ENCODE peak calls at places on chromosome 11, in eight cellular contexts. One of them, this sample, is unnamed.

GRCh38 chr11:112212710-112213109 is 13.5 kb upstream of the PTS start:
- DNase-seq in NCI-H1694: no peak
- DNase-seq in amygdala: no peak
- DNase-seq in skeletal muscle cell: no peak
- DNase-seq in activated T-cell treated with anti-CD3 and anti-CD28 coated beads, Interleukin-2, amount 50 U/mL, for 1 hour: no peak
- DNase-seq in OCI-M1: peak; percentile 33
- DNase-seq in NCI-H1105 treated with DMSO at 0.1 percent for 48 hours: no peak
- DNase-seq in right lobe of liver: no peak
- DNase-seq in this sample: no peak

GRCh38 chr11:650482-650881 is 13.4 kb downstream of the DRD4 start:
- DNase-seq in NCI-H1694: no peak
- DNase-seq in amygdala: no peak
- DNase-seq in skeletal muscle cell: no peak
- DNase-seq in activated T-cell treated with anti-CD3 and anti-CD28 coated beads, Interleukin-2, amount 50 U/mL, for 1 hour: no peak
- DNase-seq in OCI-M1: no peak
- DNase-seq in NCI-H1105 treated with DMSO at 0.1 percent for 48 hours: no peak
- DNase-seq in right lobe of liver: no peak
- DNase-seq in this sample: no peak

GRCh38 chr11:128796275-128796674 is 70.8 kb downstream of the KCNJ1 start:
- DNase-seq in NCI-H1694: no peak
- DNase-seq in amygdala: no peak
- DNase-seq in skeletal muscle cell: no peak
- DNase-seq in activated T-cell treated with anti-CD3 and anti-CD28 coated beads, Interleukin-2, amount 50 U/mL, for 1 hour: no peak
- DNase-seq in OCI-M1: no peak
- DNase-seq in NCI-H1105 treated with DMSO at 0.1 percent for 48 hours: no peak
- DNase-seq in right lobe of liver: no peak
- DNase-seq in this sample: no peak

GRCh38 chr11:64996710-64997380 is at the start of gene BATF2:
- DNase-seq in NCI-H1694: no peak
- DNase-seq in amygdala: peak; percentile 28
- DNase-seq in skeletal muscle cell: no peak
- DNase-seq in activated T-cell treated with anti-CD3 and anti-CD28 coated beads, Interleukin-2, amount 50 U/mL, for 1 hour: no peak
- DNase-seq in OCI-M1: peak; percentile 95
- DNase-seq in NCI-H1105 treated with DMSO at 0.1 percent for 48 hours: no peak
- DNase-seq in right lobe of liver: peak; percentile 85
- DNase-seq in this sample: no peak

GRCh38 chr11:129814244-129814992 is 1.2 kb upstream of the TMEM45B start:
- DNase-seq in NCI-H1694: no peak
- DNase-seq in amygdala: no peak
- DNase-seq in skeletal muscle cell: no peak
- DNase-seq in activated T-cell treated with anti-CD3 and anti-CD28 coated beads, Interleukin-2, amount 50 U/mL, for 1 hour: peak; percentile 67
- DNase-seq in OCI-M1: no peak
- DNase-seq in NCI-H1105 treated with DMSO at 0.1 percent for 48 hours: no peak
- DNase-seq in right lobe of liver: no peak
- DNase-seq in this sample: peak; percentile 57

GRCh38 chr11:69089258-69089657 is 40.5 kb downstream of the TPCN2 start:
- DNase-seq in NCI-H1694: no peak
- DNase-seq in amygdala: no peak
- DNase-seq in skeletal muscle cell: peak; percentile 56
- DNase-seq in activated T-cell treated with anti-CD3 and anti-CD28 coated beads, Interleukin-2, amount 50 U/mL, for 1 hour: no peak
- DNase-seq in OCI-M1: peak; percentile 97
- DNase-seq in NCI-H1105 treated with DMSO at 0.1 percent for 48 hours: no peak
- DNase-seq in right lobe of liver: no peak
- DNase-seq in this sample: no peak

GRCh38 chr11:72048718-72049460 is 31.5 kb downstream of the NUMA1 start:
- DNase-seq in NCI-H1694: no peak
- DNase-seq in amygdala: no peak
- DNase-seq in skeletal muscle cell: no peak
- DNase-seq in activated T-cell treated with anti-CD3 and anti-CD28 coated beads, Interleukin-2, amount 50 U/mL, for 1 hour: no peak
- DNase-seq in OCI-M1: no peak
- DNase-seq in NCI-H1105 treated with DMSO at 0.1 percent for 48 hours: no peak
- DNase-seq in right lobe of liver: no peak
- DNase-seq in this sample: no peak

GRCh38 chr11:9796854-9797253 is 133.0 kb downstream of the SWAP70 start:
- DNase-seq in NCI-H1694: no peak
- DNase-seq in amygdala: no peak
- DNase-seq in skeletal muscle cell: no peak
- DNase-seq in activated T-cell treated with anti-CD3 and anti-CD28 coated beads, Interleukin-2, amount 50 U/mL, for 1 hour: no peak
- DNase-seq in OCI-M1: no peak
- DNase-seq in NCI-H1105 treated with DMSO at 0.1 percent for 48 hours: no peak
- DNase-seq in right lobe of liver: no peak
- DNase-seq in this sample: no peak

This sample was measured in activated T-helper 9 cell treated with anti-CD3 and anti-CD28 coated beads, Interleukin-2, amount 50 U/mL, for 16 hours.